ENCODE peak calls at places on chromosomes 16 and 17, in four cellular contexts. One of them, this sample, is unnamed.

GRCh38 chr17:48541574-48542113 is 3.3 kb downstream of the HOXB2 start:
- DNase-seq in H1: no peak
- DNase-seq in IMR-90: peak
- DNase-seq in H9: peak
- DNase-seq in this sample: peak

GRCh38 chr16:54275956-54276355 is 10.6 kb downstream of the IRX3 start:
- DNase-seq in H1: no peak
- DNase-seq in IMR-90: no peak
- DNase-seq in H9: no peak
- DNase-seq in this sample: no peak

GRCh38 chr17:68197091-68197996 is 50.5 kb upstream of the AMZ2 start:
- DNase-seq in H1: no peak
- DNase-seq in IMR-90: no peak
- DNase-seq in H9: peak
- DNase-seq in this sample: peak

GRCh38 chr16:90046971-90047713 is 27.9 kb upstream of the DBNDD1 start:
- DNase-seq in H1: no peak
- DNase-seq in IMR-90: peak
- DNase-seq in H9: peak
- DNase-seq in this sample: peak

GRCh38 chr17:45790296-45790922 is 6.3 kb downstream of the CRHR1 start:
- DNase-seq in H1: no peak
- DNase-seq in IMR-90: no peak
- DNase-seq in H9: no peak
- DNase-seq in this sample: peak

GRCh38 chr17:57643062-57643461 is 102.0 kb downstream of the CCDC182 start:
- DNase-seq in H1: no peak
- DNase-seq in IMR-90: no peak
- DNase-seq in H9: no peak
- DNase-seq in this sample: no peak

GRCh38 chr17:75346906-75347305 is 57.7 kb upstream of the SLC25A19 start:
- DNase-seq in H1: no peak
- DNase-seq in IMR-90: peak
- DNase-seq in H9: peak
- DNase-seq in this sample: no peak

GRCh38 chr16:56357291-56357764 is 68.0 kb downstream of the AMFR start:
- DNase-seq in H1: no peak
- DNase-seq in IMR-90: peak
- DNase-seq in H9: peak
- DNase-seq in this sample: peak

GRCh38 chr17:57342141-57342540 is 85.8 kb downstream of the MSI2 start:
- DNase-seq in H1: no peak
- DNase-seq in IMR-90: no peak
- DNase-seq in H9: no peak
- DNase-seq in this sample: no peak

DNA sequence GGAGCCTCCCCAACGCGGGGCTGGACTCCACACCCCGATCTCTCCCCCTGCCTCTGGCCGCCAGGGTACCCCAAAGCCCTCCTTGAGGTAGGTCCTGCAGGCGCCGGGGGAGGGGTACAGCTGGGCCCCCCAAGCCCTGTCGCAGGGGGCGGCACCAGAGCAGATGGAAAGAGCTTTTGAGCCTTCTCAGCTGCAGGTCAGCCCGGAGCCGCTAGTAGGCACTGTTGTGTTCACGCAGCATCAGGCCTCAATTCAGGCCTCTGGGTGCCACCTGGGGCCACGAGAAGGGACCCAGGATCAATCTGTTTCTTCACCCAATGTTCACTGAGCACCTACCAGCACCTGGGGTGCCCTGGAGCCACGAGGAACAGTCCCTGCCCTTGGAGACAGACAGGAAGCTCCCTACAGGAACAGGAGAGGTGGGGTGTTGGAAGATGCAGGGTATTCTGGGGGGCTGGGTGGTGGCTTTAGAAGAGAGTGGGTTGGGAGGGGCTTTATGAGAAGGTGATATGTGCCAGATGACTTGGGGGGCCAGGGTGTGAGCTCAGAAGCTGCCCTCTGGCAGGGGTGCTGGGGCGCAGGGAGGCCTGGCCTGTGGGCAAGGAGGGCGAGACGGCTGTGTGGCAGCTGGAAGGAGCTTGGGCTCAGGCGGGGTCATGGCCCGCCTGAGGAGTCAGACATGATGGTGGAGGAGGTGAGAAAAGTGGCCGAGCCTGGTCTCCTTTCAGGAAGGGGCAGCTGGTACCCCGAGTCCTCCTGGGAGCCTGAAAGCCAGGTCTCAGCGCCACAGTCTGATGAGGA is 122.0 kb upstream of the GSE1 start:
- DNase-seq in H1: no peak
- DNase-seq in IMR-90: no peak
- DNase-seq in H9: peak
- DNase-seq in this sample: peak
- H2BK5ac ChIP-seq in H1: peak
- H2BK5ac ChIP-seq in IMR-90: no peak
- H2BK5ac ChIP-seq in H9: no peak
- H2BK5ac ChIP-seq in this sample: peak

GRCh38 chr17:880871-881269 is 98.7 kb downstream of the NXN start:
- DNase-seq in H1: no peak
- DNase-seq in IMR-90: no peak
- DNase-seq in H9: no peak
- DNase-seq in this sample: no peak

GRCh38 chr17:885971-886571 is 93.5 kb downstream of the NXN start:
- DNase-seq in H1: no peak
- DNase-seq in IMR-90: no peak
- DNase-seq in H9: no peak
- DNase-seq in this sample: no peak

GRCh38 chr17:883586-883962 is 96.0 kb downstream of the NXN start:
- DNase-seq in H1: no peak
- DNase-seq in IMR-90: no peak
- DNase-seq in H9: no peak
- DNase-seq in this sample: no peak

GRCh38 chr17:880074-880870 is 98.1 kb downstream of the MRM3 start:
- DNase-seq in H1: no peak
- DNase-seq in IMR-90: peak
- DNase-seq in H9: no peak
- DNase-seq in this sample: no peak

DNA sequence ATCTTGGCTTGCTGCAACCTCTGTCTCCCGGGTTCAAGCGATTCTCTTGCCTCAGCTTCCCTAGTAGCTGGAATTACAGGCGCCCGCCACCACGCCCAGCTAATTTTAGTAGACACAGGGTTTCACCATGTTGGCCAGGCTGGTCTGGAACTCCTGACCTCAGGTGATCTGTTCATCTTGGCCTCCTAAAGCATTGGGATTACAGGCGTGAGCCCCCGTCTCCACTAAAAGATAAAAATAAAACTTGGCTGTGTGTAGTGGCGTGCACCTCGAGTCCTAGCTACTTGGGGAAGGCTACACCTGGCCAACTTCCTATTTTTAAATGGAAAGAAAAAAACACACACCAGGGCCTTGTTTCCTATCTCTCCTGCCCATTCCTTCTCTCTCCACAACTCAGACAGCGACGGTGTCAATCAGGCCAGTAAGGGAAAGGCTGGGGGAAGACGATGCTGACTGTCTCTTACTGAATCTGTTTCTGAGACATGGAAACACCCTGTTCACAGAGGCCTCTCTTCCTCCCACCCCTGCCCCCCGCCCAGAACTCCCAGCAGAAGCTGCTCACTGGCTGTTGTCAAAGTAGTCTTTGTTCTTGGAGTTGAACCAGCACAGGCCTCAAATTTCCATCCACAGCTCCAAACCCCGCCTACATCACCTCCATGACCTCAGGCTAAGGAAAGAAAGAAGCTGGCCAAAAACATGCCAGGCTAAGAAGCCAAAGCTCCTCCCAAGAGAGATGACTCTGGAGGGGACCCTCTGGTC is 96.6 kb downstream of the NXN start:
- DNase-seq in H1: no peak
- DNase-seq in IMR-90: peak
- DNase-seq in H9: peak
- DNase-seq in this sample: no peak
- H4K91ac ChIP-seq in H1: peak
- H4K91ac ChIP-seq in IMR-90: no peak
- H4K91ac ChIP-seq in H9: no peak
- H4K91ac ChIP-seq in this sample: peak

DNA sequence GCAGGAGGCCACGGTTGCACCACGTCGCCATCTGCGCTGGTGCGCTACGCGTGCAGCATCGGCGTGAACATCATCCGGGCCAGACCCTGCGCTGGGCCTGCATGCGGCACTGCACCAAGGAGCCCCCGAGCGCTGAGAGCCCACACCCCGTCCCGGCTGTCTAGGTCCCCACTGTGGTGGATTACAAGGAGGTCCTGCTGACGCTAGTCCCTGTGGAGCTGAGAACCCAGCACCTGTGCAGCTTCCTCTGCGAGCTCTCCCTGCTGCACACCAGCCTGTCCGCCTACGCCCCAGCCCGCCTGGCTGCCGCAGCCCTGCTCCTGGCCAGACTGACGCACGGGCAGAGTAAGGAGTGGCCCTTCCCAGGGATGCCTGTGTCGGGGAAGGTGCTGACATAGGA is 10.8 kb upstream of the TEDC2 start:
- DNase-seq in H1: no peak
- DNase-seq in IMR-90: no peak
- DNase-seq in H9: no peak
- DNase-seq in this sample: peak
- H3K14ac ChIP-seq in H1: no peak
- H3K14ac ChIP-seq in IMR-90: no peak
- H3K14ac ChIP-seq in H9: no peak
- H3K14ac ChIP-seq in this sample: no peak

GRCh38 chr16:48384982-48385271 is 286 bp downstream of the SIAH1 start:
- DNase-seq in H1: no peak
- DNase-seq in IMR-90: no peak
- DNase-seq in H9: peak
- DNase-seq in this sample: peak
- H2BK5ac ChIP-seq in H1: no peak
- H2BK5ac ChIP-seq in IMR-90: peak
- H2BK5ac ChIP-seq in H9: no peak
- H2BK5ac ChIP-seq in this sample: peak